ENCODE peak calls at places on chromosomes 2 and 18, in ten cellular contexts. B is cardiac fibroblast, D is caudate nucleus, P is NCI-H1436, E is T-cell, N is iris pigment epithelial cell, L is NCI-H1048, I is dermis microvascular lymphatic vessel endothelial cell, F is activated gamma-delta T cell, V is SJSA1. M is an unnamed sample.

GRCh38 chr2:109435866-109436634 is 177.7 kb downstream of the SEPTIN10 start:
- DNase-seq in B (peak; percentile 71), D (no peak), P (no peak), E (no peak), N (peak; percentile 19), L (no peak), I (no peak), F (no peak), V (no peak), M (peak; percentile 21)

GRCh38 chr2:129868151-129868550 is 111.3 kb upstream of the RAB6C start:
- DNase-seq in B (no peak), D (no peak), P (no peak), E (no peak), N (no peak), L (no peak), I (no peak), F (no peak), V (no peak), M (no peak)

GRCh38 chr2:189579585-189579984 is 1.0 kb downstream of the SLC40A1 start:
- DNase-seq in B (peak; percentile 62), D (no peak), P (no peak), E (no peak), N (peak; percentile 69), L (no peak), I (no peak), F (no peak), V (no peak), M (peak; percentile 69)

GRCh38 chr2:230411484-230412368 is 4.3 kb upstream of the SP100 start:
- DNase-seq in B (peak; percentile 64), D (no peak), P (peak; percentile 2), E (peak; percentile 41), N (peak; percentile 68), L (no peak), I (no peak), F (peak; percentile 56), V (peak; percentile 85), M (peak; percentile 63)

GRCh38 chr2:178478102-178478441 is 328 bp downstream of the FKBP7 start:
- DNase-seq in B (peak; percentile 30), D (no peak), P (no peak), E (no peak), N (peak; percentile 36), L (no peak), I (no peak), F (no peak), V (no peak), M (peak; percentile 32)

GRCh38 chr2:158493458-158493857 is 36.7 kb downstream of the PKP4 start:
- DNase-seq in B (no peak), D (no peak), P (peak; percentile 63), E (no peak), N (no peak), L (no peak), I (no peak), F (no peak), V (no peak), M (no peak)

GRCh38 chr18:3649559-3650426 is 199.8 kb downstream of the TGIF1 start:
- DNase-seq in B (peak; percentile 91), D (no peak), P (no peak), E (no peak), N (peak; percentile 67), L (no peak), I (no peak), F (no peak), V (peak; percentile 83), M (peak; percentile 82)

GRCh38 chr18:36903215-36903928 is 74.4 kb downstream of the KIAA1328 start:
- DNase-seq in B (peak; percentile 25), D (no peak), P (no peak), E (no peak), N (peak; percentile 45), L (no peak), I (no peak), F (no peak), V (no peak), M (peak; percentile 42)

GRCh38 chr18:58194028-58194427 is 150.0 kb downstream of the NEDD4L start:
- DNase-seq in B (no peak), D (no peak), P (no peak), E (no peak), N (no peak), L (no peak), I (no peak), F (no peak), V (no peak), M (no peak)

GRCh38 chr2:235637906-235638305 is 144.1 kb downstream of the AGAP1 start:
- DNase-seq in B (no peak), D (no peak), P (no peak), E (no peak), N (no peak), L (no peak), I (no peak), F (no peak), V (no peak), M (no peak)

GRCh38 chr18:44943201-44943881 is 262.7 kb downstream of the SETBP1 start:
- DNase-seq in B (peak; percentile 9), D (no peak), P (no peak), E (no peak), N (peak; percentile 53), L (no peak), I (no peak), F (no peak), V (peak; percentile 52), M (peak; percentile 3)

GRCh38 chr2:63121055-63121834 is 70.6 kb downstream of the OTX1 start:
- DNase-seq in B (no peak), D (no peak), P (no peak), E (no peak), N (no peak), L (no peak), I (no peak), F (no peak), V (no peak), M (no peak)

GRCh38 chr2:57990118-57990725 is 56.4 kb upstream of the VRK2 start:
- DNase-seq in B (no peak), D (no peak), P (no peak), E (no peak), N (no peak), L (no peak), I (no peak), F (no peak), V (no peak), M (no peak)

GRCh38 chr2:27206346-27206745 is 5.5 kb upstream of the ATRAID start:
- DNase-seq in B (no peak), D (no peak), P (no peak), E (no peak), N (no peak), L (no peak), I (no peak), F (no peak), V (no peak), M (no peak)

GRCh38 chr18:26495267-26495666 is 53.1 kb downstream of the KCTD1 start:
- DNase-seq in B (no peak), D (no peak), P (no peak), E (no peak), N (no peak), L (no peak), I (no peak), F (no peak), V (no peak), M (no peak)

GRCh38 chr2:15058015-15058414 is 425.5 kb downstream of the LRATD1 start:
- DNase-seq in B (peak; percentile 1), D (no peak), P (no peak), E (no peak), N (no peak), L (no peak), I (no peak), F (no peak), V (no peak), M (no peak)

GRCh38 chr2:86298411-86299390 is 38.7 kb downstream of the REEP1 start:
- DNase-seq in B (peak; percentile 38), D (peak; percentile 22), P (no peak), E (no peak), N (peak; percentile 5), L (no peak), I (peak; percentile 97), F (no peak), V (no peak), M (peak; percentile 24)

GRCh38 chr18:21146016-21146415 is 34.4 kb upstream of the ROCK1 start:
- DNase-seq in B (no peak), D (no peak), P (no peak), E (no peak), N (peak; percentile 67), L (no peak), I (no peak), F (no peak), V (no peak), M (no peak)

GRCh38 chr2:84491256-84491655 is 25.0 kb upstream of the DNAH6 start:
- DNase-seq in B (no peak), D (no peak), P (no peak), E (no peak), N (no peak), L (no peak), I (no peak), F (no peak), V (no peak), M (no peak)

GRCh38 chr18:74266161-74266560 is 25.6 kb downstream of the CYB5A start:
- DNase-seq in B (peak; percentile 33), D (no peak), P (no peak), E (no peak), N (peak; percentile 85), L (no peak), I (no peak), F (no peak), V (peak; percentile 45), M (no peak)

GRCh38 chr2:169562519-169562918 is 11.1 kb downstream of the FASTKD1 start:
- DNase-seq in B (no peak), D (no peak), P (no peak), E (no peak), N (no peak), L (no peak), I (no peak), F (no peak), V (no peak), M (no peak)

GRCh38 chr2:241156997-241157441 is 6.8 kb downstream of the PPP1R7 start:
- DNase-seq in B (no peak), D (no peak), P (no peak), E (no peak), N (no peak), L (no peak), I (no peak), F (no peak), V (peak; percentile 84), M (no peak)

GRCh38 chr2:178530625-178531142 is 50.4 kb downstream of the PLEKHA3 start:
- DNase-seq in B (peak; percentile 46), D (no peak), P (no peak), E (no peak), N (peak; percentile 31), L (no peak), I (no peak), F (no peak), V (no peak), M (no peak)

GRCh38 chr2:224882291-224883171 is 159.7 kb downstream of the DOCK10 start:
- DNase-seq in B (peak; percentile 94), D (no peak), P (no peak), E (no peak), N (peak; percentile 90), L (no peak), I (no peak), F (no peak), V (peak; percentile 73), M (peak; percentile 80)

GRCh38 chr18:73893879-73894278 is 253.8 kb downstream of the FBXO15 start:
- DNase-seq in B (no peak), D (no peak), P (no peak), E (no peak), N (no peak), L (no peak), I (no peak), F (no peak), V (no peak), M (no peak)